ENCODE peak calls at places on chromosome X, in six cellular contexts. Q is AG20443, I is skeletal muscle cell, K is transverse colon, G is AG09309, O is HepG2. P is an unnamed sample.

GRCh38 chrX:2910109-2910508 is 19.0 kb downstream of the ARSD start:
- DNase-seq in Q (no peak), I (no peak), K (no peak), G (no peak), O (no peak), P (no peak)

GRCh38 chrX:100874240-100874798 is at the start of gene NOX1:
- DNase-seq in Q (no peak), I (no peak), K (peak), G (no peak), O (no peak), P (no peak)

GRCh38 chrX:71618303-71618721 is at the start of gene CXCR3:
- DNase-seq in Q (no peak), I (no peak), K (peak), G (no peak), O (no peak), P (no peak)

GRCh38 chrX:153245288-153245731 is 66.2 kb downstream of the MAGEA1 start:
- DNase-seq in Q (no peak), I (no peak), K (no peak), G (no peak), O (no peak), P (no peak)

GRCh38 chrX:40174594-40175415 is 77.0 kb upstream of the BCOR start:
- DNase-seq in Q (peak), I (no peak), K (peak), G (no peak), O (peak), P (peak)

GRCh38 chrX:57227691-57228090 is 58.8 kb upstream of the FAAH2 start:
- DNase-seq in Q (no peak), I (no peak), K (no peak), G (no peak), O (no peak), P (no peak)

GRCh38 chrX:151982217-151982616 is 7.7 kb upstream of the GABRE start:
- DNase-seq in Q (peak), I (peak), K (no peak), G (peak), O (peak), P (no peak)

GRCh38 chrX:130245441-130245840 is 23.3 kb downstream of the ZNF280C start:
- DNase-seq in Q (peak), I (no peak), K (no peak), G (peak), O (no peak), P (no peak)

GRCh38 chrX:154505726-154506125 is 10.3 kb downstream of the FAM3A start:
- DNase-seq in Q (peak), I (no peak), K (no peak), G (no peak), O (no peak), P (no peak)

GRCh38 chrX:74251006-74251930 is 52.7 kb upstream of the ZCCHC13 start:
- DNase-seq in Q (peak), I (peak), K (peak), G (peak), O (peak), P (no peak)

GRCh38 chrX:53795583-53795982 is 109.1 kb upstream of the HUWE1 start:
- DNase-seq in Q (no peak), I (no peak), K (no peak), G (no peak), O (no peak), P (no peak)

GRCh38 chrX:40107291-40108083 is 9.7 kb upstream of the BCOR start:
- DNase-seq in Q (peak), I (no peak), K (peak), G (no peak), O (no peak), P (peak)

GRCh38 chrX:590666-591065 is 39.9 kb upstream of the SHOX start:
- DNase-seq in Q (no peak), I (no peak), K (no peak), G (no peak), O (no peak), P (no peak)

GRCh38 chrX:80246273-80246672 is 174.0 kb upstream of the TENT5D start:
- DNase-seq in Q (no peak), I (no peak), K (no peak), G (no peak), O (no peak), P (no peak)

GRCh38 chrX:49273181-49273727 is 3.7 kb downstream of the PPP1R3F start:
- DNase-seq in Q (no peak), I (no peak), K (no peak), G (no peak), O (no peak), P (no peak)

GRCh38 chrX:152904151-152905080 is 6.5 kb downstream of the ZNF185 start:
- DNase-seq in Q (peak), I (peak), K (peak), G (peak), O (no peak), P (peak)

GRCh38 chrX:31114858-31115257 is 43.0 kb upstream of the FTHL17 start:
- DNase-seq in Q (no peak), I (no peak), K (no peak), G (no peak), O (no peak), P (no peak)

GRCh38 chrX:1593286-1594271 is 2.2 kb downstream of the AKAP17A start:
- DNase-seq in Q (no peak), I (no peak), K (no peak), G (no peak), O (no peak), P (peak)

GRCh38 chrX:39859991-39860861 is 237.5 kb downstream of the BCOR start:
- DNase-seq in Q (no peak), I (no peak), K (peak), G (no peak), O (no peak), P (no peak)

GRCh38 chrX:144335402-144335801 is 451.5 kb downstream of the UBE2NL start:
- DNase-seq in Q (no peak), I (no peak), K (no peak), G (no peak), O (no peak), P (no peak)

GRCh38 chrX:15465896-15466651 is 27.1 kb downstream of the PIR start:
- DNase-seq in Q (no peak), I (no peak), K (no peak), G (no peak), O (no peak), P (no peak)

GRCh38 chrX:129423191-129423590 is 100.1 kb downstream of the SMARCA1 start:
- DNase-seq in Q (no peak), I (no peak), K (no peak), G (no peak), O (no peak), P (no peak)

GRCh38 chrX:150605603-150606002 is 37.2 kb downstream of the MTM1 start:
- DNase-seq in Q (no peak), I (no peak), K (no peak), G (no peak), O (peak), P (no peak)

GRCh38 chrX:153909024-153909979 is 4.8 kb downstream of the AVPR2 start:
- DNase-seq in Q (no peak), I (no peak), K (no peak), G (no peak), O (peak), P (no peak)

GRCh38 chrX:107574054-107574683 is 54.1 kb upstream of the PRPS1 start:
- DNase-seq in Q (peak), I (no peak), K (no peak), G (no peak), O (peak), P (no peak)

GRCh38 chrX:53479295-53479694 is 45.1 kb upstream of the HSD17B10 start:
- DNase-seq in Q (no peak), I (no peak), K (no peak), G (no peak), O (no peak), P (no peak)

GRCh38 chrX:27842867-27843266 is 35.1 kb downstream of the MAGEB10 start:
- DNase-seq in Q (no peak), I (no peak), K (no peak), G (no peak), O (no peak), P (no peak)

GRCh38 chrX:13511557-13512330 is 57.7 kb upstream of the EGFL6 start:
- DNase-seq in Q (no peak), I (peak), K (no peak), G (no peak), O (no peak), P (no peak)

GRCh38 chrX:44495091-44495490 is 47.6 kb downstream of the FUNDC1 start:
- DNase-seq in Q (no peak), I (no peak), K (no peak), G (no peak), O (no peak), P (no peak)

P was measured in ovary.